ENCODE peak calls at places on chromosomes 1 and 21, in six cellular contexts. One of them, this sample, is unnamed.

GRCh38 chr1:25782608-25783201 is 17.3 kb upstream of the SELENON start:
- DNase-seq in HFFc6: no peak
- DNase-seq in breast epithelium: no peak
- DNase-seq in HT-29: no peak
- DNase-seq in AG08396: no peak
- DNase-seq in uterus: no peak
- DNase-seq in this sample: no peak

GRCh38 chr1:244757091-244757939 is 78.1 kb upstream of the COX20 start:
- DNase-seq in AG08396: peak; percentile 20
- DNase-seq in HT-29: no peak
- DNase-seq in uterus: no peak
- DNase-seq in HFFc6: peak; percentile 39
- DNase-seq in breast epithelium: no peak
- DNase-seq in this sample: no peak

GRCh38 chr1:67898033-67898726 is 64.9 kb upstream of the GNG12 start:
- DNase-seq in uterus: no peak
- DNase-seq in breast epithelium: no peak
- DNase-seq in HT-29: no peak
- DNase-seq in HFFc6: peak; percentile 7
- DNase-seq in AG08396: no peak
- DNase-seq in this sample: no peak

GRCh38 chr21:26641062-26641461 is 68.0 kb upstream of the CYYR1 start:
- DNase-seq in AG08396: no peak
- DNase-seq in HT-29: no peak
- DNase-seq in uterus: no peak
- DNase-seq in HFFc6: no peak
- DNase-seq in breast epithelium: no peak
- DNase-seq in this sample: no peak

GRCh38 chr1:19109545-19109944 is 100.5 kb downstream of the UBR4 start:
- DNase-seq in breast epithelium: no peak
- DNase-seq in uterus: no peak
- DNase-seq in HFFc6: no peak
- DNase-seq in HT-29: no peak
- DNase-seq in AG08396: no peak
- DNase-seq in this sample: no peak

GRCh38 chr21:37878946-37879660 is 37.2 kb downstream of the KCNJ6 start:
- DNase-seq in AG08396: peak; percentile 34
- DNase-seq in breast epithelium: no peak
- DNase-seq in HFFc6: peak; percentile 77
- DNase-seq in uterus: no peak
- DNase-seq in HT-29: peak; percentile 2
- DNase-seq in this sample: no peak

GRCh38 chr1:107936498-107937481 is 28.2 kb downstream of the VAV3 start:
- DNase-seq in AG08396: peak; percentile 80
- DNase-seq in HT-29: peak; percentile 57
- DNase-seq in uterus: no peak
- DNase-seq in HFFc6: peak; percentile 89
- DNase-seq in breast epithelium: peak; percentile 93
- DNase-seq in this sample: no peak

GRCh38 chr1:32989160-32989894 is 24.7 kb upstream of the RNF19B start:
- DNase-seq in AG08396: peak; percentile 81
- DNase-seq in HFFc6: peak; percentile 89
- DNase-seq in breast epithelium: peak; percentile 81
- DNase-seq in uterus: peak; percentile 75
- DNase-seq in HT-29: peak; percentile 65
- DNase-seq in this sample: peak; percentile 53

GRCh38 chr1:223479718-223480425 is 86.7 kb downstream of the CCDC185 start:
- DNase-seq in AG08396: no peak
- DNase-seq in breast epithelium: no peak
- DNase-seq in uterus: no peak
- DNase-seq in HFFc6: no peak
- DNase-seq in HT-29: no peak
- DNase-seq in this sample: no peak

This sample was measured in midbrain.